ENCODE peak calls at places on chromosomes 12 and 14, in eight cellular contexts. L, G, Q, X, C, Z, R and M are unnamed samples.

GRCh38 chr14:89027097-89027740 is 202.8 kb downstream of the TTC8 start:
- DNase-seq in L (no peak), G (peak), Q (no peak), X (peak), C (peak), Z (peak), R (no peak), M (no peak)

GRCh38 chr12:25187781-25188180 is 7.2 kb downstream of the DNAI7 start:
- DNase-seq in L (no peak), G (no peak), Q (no peak), X (no peak), C (peak), Z (peak), R (peak), M (peak)

GRCh38 chr14:77141592-77142288 is at the start of gene ZDHHC22:
- DNase-seq in L (no peak), G (peak), Q (no peak), X (no peak), C (no peak), Z (no peak), R (no peak), M (no peak)

GRCh38 chr12:11769723-11770514 is 120.4 kb downstream of the ETV6 start:
- DNase-seq in L (no peak), G (no peak), Q (no peak), X (no peak), C (no peak), Z (no peak), R (no peak), M (no peak)

GRCh38 chr14:81132492-81132891 is 88.3 kb downstream of the GTF2A1 start:
- DNase-seq in L (no peak), G (no peak), Q (no peak), X (no peak), C (no peak), Z (no peak), R (no peak), M (no peak)

GRCh38 chr12:24197517-24197916 is 248.0 kb upstream of the SOX5 start:
- DNase-seq in L (peak), G (no peak), Q (no peak), X (no peak), C (no peak), Z (no peak), R (no peak), M (no peak)

GRCh38 chr14:75831971-75832370 is 149.8 kb downstream of the TGFB3 start:
- DNase-seq in L (no peak), G (no peak), Q (no peak), X (no peak), C (peak), Z (peak), R (no peak), M (no peak)

GRCh38 chr12:60689137-60689536 is 1093.3 kb downstream of the SLC16A7 start:
- DNase-seq in L (peak), G (no peak), Q (no peak), X (no peak), C (no peak), Z (no peak), R (no peak), M (no peak)

GRCh38 chr12:56425188-56425587 is 24.0 kb downstream of the TIMELESS start:
- DNase-seq in L (no peak), G (no peak), Q (no peak), X (no peak), C (no peak), Z (no peak), R (no peak), M (no peak)

GRCh38 chr14:38837333-38838048 is 265.5 kb downstream of the SEC23A start:
- DNase-seq in L (no peak), G (no peak), Q (no peak), X (no peak), C (no peak), Z (no peak), R (no peak), M (no peak)

GRCh38 chr14:103930051-103930604 is 1.9 kb downstream of the TDRD9 start:
- DNase-seq in L (no peak), G (no peak), Q (no peak), X (no peak), C (no peak), Z (no peak), R (no peak), M (no peak)

GRCh38 chr12:89797436-89797835 is 88.8 kb upstream of the ATP2B1 start:
- DNase-seq in L (no peak), G (no peak), Q (no peak), X (no peak), C (no peak), Z (no peak), R (no peak), M (no peak)

GRCh38 chr12:14390885-14391530 is 25.5 kb downstream of the ATF7IP start:
- DNase-seq in L (no peak), G (no peak), Q (no peak), X (no peak), C (no peak), Z (no peak), R (no peak), M (no peak)

GRCh38 chr14:66005899-66006434 is 480.2 kb upstream of the CCDC196 start:
- DNase-seq in L (no peak), G (no peak), Q (no peak), X (no peak), C (no peak), Z (no peak), R (no peak), M (no peak)

GRCh38 chr12:46370380-46370734 is 2.2 kb downstream of the SLC38A2 start:
- DNase-seq in L (no peak), G (no peak), Q (no peak), X (no peak), C (no peak), Z (peak), R (no peak), M (no peak)

GRCh38 chr14:104527857-104528459 is 51.6 kb upstream of the C14orf180 start:
- DNase-seq in L (no peak), G (no peak), Q (no peak), X (no peak), C (no peak), Z (no peak), R (no peak), M (no peak)

GRCh38 chr12:4814485-4814884 is 94.3 kb downstream of the GALNT8 start:
- DNase-seq in L (no peak), G (no peak), Q (no peak), X (no peak), C (no peak), Z (no peak), R (no peak), M (no peak)

GRCh38 chr12:107200394-107200793 is 107.0 kb upstream of the CRY1 start:
- DNase-seq in L (no peak), G (peak), Q (no peak), X (no peak), C (peak), Z (peak), R (no peak), M (peak)

GRCh38 chr12:52975820-52976573 is 27.1 kb downstream of the KRT18 start:
- DNase-seq in L (peak), G (no peak), Q (no peak), X (no peak), C (peak), Z (peak), R (no peak), M (no peak)

GRCh38 chr12:109999983-110000505 is 814 bp downstream of the ANKRD13A start:
- DNase-seq in L (no peak), G (no peak), Q (no peak), X (no peak), C (no peak), Z (peak), R (peak), M (no peak)